ENCODE peak calls at places on chromosomes 5 and 9, in eight cellular contexts. One of them, this sample, is unnamed.

GRCh38 chr9:91676042-91676441 is 252.4 kb upstream of the NFIL3 start:
- DNase-seq in H1: no peak
- DNase-seq in IMR-90: no peak
- DNase-seq in mammary epithelial cell: peak
- DNase-seq in PC-3: peak
- DNase-seq in neural progenitor cell: no peak
- DNase-seq in endodermal cell: no peak
- DNase-seq in HepG2: peak
- DNase-seq in this sample: no peak

GRCh38 chr5:168314735-168315411 is 23.4 kb downstream of the WWC1 start:
- DNase-seq in H1: no peak
- DNase-seq in IMR-90: peak
- DNase-seq in mammary epithelial cell: peak
- DNase-seq in PC-3: peak
- DNase-seq in neural progenitor cell: no peak
- DNase-seq in endodermal cell: peak
- DNase-seq in HepG2: peak
- DNase-seq in this sample: peak

GRCh38 chr9:98806394-98807069 is 938 bp upstream of the GALNT12 start:
- DNase-seq in H1: no peak
- DNase-seq in IMR-90: peak
- DNase-seq in mammary epithelial cell: no peak
- DNase-seq in PC-3: peak
- DNase-seq in neural progenitor cell: no peak
- DNase-seq in endodermal cell: no peak
- DNase-seq in HepG2: no peak
- DNase-seq in this sample: peak

GRCh38 chr5:148005788-148006520 is 57.8 kb upstream of the SPINK5 start:
- DNase-seq in H1: peak
- DNase-seq in IMR-90: peak
- DNase-seq in mammary epithelial cell: no peak
- DNase-seq in PC-3: peak
- DNase-seq in neural progenitor cell: peak
- DNase-seq in endodermal cell: peak
- DNase-seq in HepG2: peak
- DNase-seq in this sample: no peak

GRCh38 chr9:109035684-109036423 is 22.6 kb upstream of the CTNNAL1 start:
- DNase-seq in H1: no peak
- DNase-seq in IMR-90: peak
- DNase-seq in mammary epithelial cell: peak
- DNase-seq in PC-3: peak
- DNase-seq in neural progenitor cell: no peak
- DNase-seq in endodermal cell: no peak
- DNase-seq in HepG2: peak
- DNase-seq in this sample: peak

GRCh38 chr9:130779153-130779855 is 55.8 kb upstream of the ABL1 start:
- DNase-seq in H1: no peak
- DNase-seq in IMR-90: peak
- DNase-seq in mammary epithelial cell: no peak
- DNase-seq in PC-3: no peak
- DNase-seq in neural progenitor cell: no peak
- DNase-seq in endodermal cell: no peak
- DNase-seq in HepG2: no peak
- DNase-seq in this sample: peak

GRCh38 chr5:1322955-1323802 is 21.7 kb downstream of the CLPTM1L start:
- DNase-seq in H1: no peak
- DNase-seq in IMR-90: no peak
- DNase-seq in mammary epithelial cell: no peak
- DNase-seq in PC-3: no peak
- DNase-seq in neural progenitor cell: no peak
- DNase-seq in endodermal cell: peak
- DNase-seq in HepG2: no peak
- DNase-seq in this sample: no peak

GRCh38 chr5:89042746-89043145 is 159.8 kb upstream of the MEF2C start:
- DNase-seq in H1: no peak
- DNase-seq in IMR-90: no peak
- DNase-seq in mammary epithelial cell: no peak
- DNase-seq in PC-3: no peak
- DNase-seq in neural progenitor cell: no peak
- DNase-seq in endodermal cell: no peak
- DNase-seq in HepG2: no peak
- DNase-seq in this sample: no peak

GRCh38 chr5:52693279-52693678 is 94.4 kb upstream of the ITGA1 start:
- DNase-seq in H1: no peak
- DNase-seq in IMR-90: peak
- DNase-seq in mammary epithelial cell: peak
- DNase-seq in PC-3: peak
- DNase-seq in neural progenitor cell: peak
- DNase-seq in endodermal cell: peak
- DNase-seq in HepG2: peak
- DNase-seq in this sample: peak

GRCh38 chr5:127723571-127723970 is 20.4 kb downstream of the CCDC192 start:
- DNase-seq in H1: no peak
- DNase-seq in IMR-90: no peak
- DNase-seq in mammary epithelial cell: no peak
- DNase-seq in PC-3: peak
- DNase-seq in neural progenitor cell: no peak
- DNase-seq in endodermal cell: no peak
- DNase-seq in HepG2: no peak
- DNase-seq in this sample: peak

GRCh38 chr5:178630475-178630930 is 3.7 kb upstream of the CLK4 start:
- DNase-seq in H1: no peak
- DNase-seq in IMR-90: peak
- DNase-seq in mammary epithelial cell: peak
- DNase-seq in PC-3: peak
- DNase-seq in neural progenitor cell: no peak
- DNase-seq in endodermal cell: no peak
- DNase-seq in HepG2: peak
- DNase-seq in this sample: peak

GRCh38 chr5:73391441-73391871 is 57.1 kb downstream of the FOXD1 start:
- DNase-seq in H1: no peak
- DNase-seq in IMR-90: peak
- DNase-seq in mammary epithelial cell: no peak
- DNase-seq in PC-3: no peak
- DNase-seq in neural progenitor cell: no peak
- DNase-seq in endodermal cell: no peak
- DNase-seq in HepG2: no peak
- DNase-seq in this sample: no peak

GRCh38 chr5:97355775-97356174 is 172.7 kb upstream of the RIOK2 start:
- DNase-seq in H1: no peak
- DNase-seq in IMR-90: no peak
- DNase-seq in mammary epithelial cell: no peak
- DNase-seq in PC-3: no peak
- DNase-seq in neural progenitor cell: no peak
- DNase-seq in endodermal cell: no peak
- DNase-seq in HepG2: no peak
- DNase-seq in this sample: no peak

GRCh38 chr9:108142504-108143201 is 653.1 kb upstream of the KLF4 start:
- DNase-seq in H1: peak
- DNase-seq in IMR-90: peak
- DNase-seq in mammary epithelial cell: no peak
- DNase-seq in PC-3: no peak
- DNase-seq in neural progenitor cell: peak
- DNase-seq in endodermal cell: peak
- DNase-seq in HepG2: no peak
- DNase-seq in this sample: peak

GRCh38 chr5:146813748-146814147 is 64.8 kb downstream of the PPP2R2B start:
- DNase-seq in H1: peak
- DNase-seq in IMR-90: no peak
- DNase-seq in mammary epithelial cell: no peak
- DNase-seq in PC-3: no peak
- DNase-seq in neural progenitor cell: no peak
- DNase-seq in endodermal cell: no peak
- DNase-seq in HepG2: no peak
- DNase-seq in this sample: no peak

GRCh38 chr5:109721741-109722140 is 32.0 kb downstream of the MAN2A1 start:
- DNase-seq in H1: no peak
- DNase-seq in IMR-90: no peak
- DNase-seq in mammary epithelial cell: no peak
- DNase-seq in PC-3: no peak
- DNase-seq in neural progenitor cell: no peak
- DNase-seq in endodermal cell: no peak
- DNase-seq in HepG2: no peak
- DNase-seq in this sample: no peak

GRCh38 chr5:76207122-76207521 is 123.9 kb downstream of the SV2C start:
- DNase-seq in H1: no peak
- DNase-seq in IMR-90: no peak
- DNase-seq in mammary epithelial cell: no peak
- DNase-seq in PC-3: no peak
- DNase-seq in neural progenitor cell: no peak
- DNase-seq in endodermal cell: no peak
- DNase-seq in HepG2: no peak
- DNase-seq in this sample: no peak

GRCh38 chr9:126700903-126701819 is 87.4 kb downstream of the LMX1B start:
- DNase-seq in H1: no peak
- DNase-seq in IMR-90: no peak
- DNase-seq in mammary epithelial cell: no peak
- DNase-seq in PC-3: no peak
- DNase-seq in neural progenitor cell: peak
- DNase-seq in endodermal cell: peak
- DNase-seq in HepG2: no peak
- DNase-seq in this sample: no peak

GRCh38 chr5:108386345-108387061 is 4.6 kb upstream of the FBXL17 start:
- DNase-seq in H1: no peak
- DNase-seq in IMR-90: peak
- DNase-seq in mammary epithelial cell: no peak
- DNase-seq in PC-3: peak
- DNase-seq in neural progenitor cell: no peak
- DNase-seq in endodermal cell: no peak
- DNase-seq in HepG2: peak
- DNase-seq in this sample: peak

GRCh38 chr5:74594172-74595040 is 46.1 kb downstream of the ENC1 start:
- DNase-seq in H1: no peak
- DNase-seq in IMR-90: peak
- DNase-seq in mammary epithelial cell: no peak
- DNase-seq in PC-3: no peak
- DNase-seq in neural progenitor cell: no peak
- DNase-seq in endodermal cell: no peak
- DNase-seq in HepG2: no peak
- DNase-seq in this sample: no peak

DNA sequence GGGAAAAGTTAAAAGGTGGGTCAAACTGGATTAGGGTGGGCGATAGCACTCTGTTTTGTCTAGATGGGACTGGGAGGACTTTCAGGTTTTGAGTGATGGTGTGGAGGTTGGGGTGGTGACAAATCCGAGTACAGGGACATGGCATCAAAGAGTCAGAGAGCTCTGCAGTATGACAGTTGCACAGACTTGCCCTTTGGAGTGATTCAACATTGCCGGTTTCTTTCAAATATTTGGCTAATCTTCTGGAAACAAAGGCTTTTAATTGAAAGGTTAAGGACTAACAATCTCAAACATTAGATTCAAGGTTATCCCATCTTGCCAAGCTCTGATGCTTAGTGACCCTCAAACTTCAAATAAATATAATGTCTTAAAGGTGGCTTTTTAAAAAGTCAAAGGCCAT is 11.8 kb downstream of the DAB2 start:
- DNase-seq in H1: no peak
- DNase-seq in IMR-90: no peak
- DNase-seq in mammary epithelial cell: peak
- DNase-seq in PC-3: no peak
- DNase-seq in neural progenitor cell: no peak
- DNase-seq in endodermal cell: no peak
- DNase-seq in HepG2: peak
- DNase-seq in this sample: no peak
- H3K9ac ChIP-seq in H1: no peak
- H3K9ac ChIP-seq in IMR-90: peak
- H3K9ac ChIP-seq in mammary epithelial cell: no peak
- H3K9ac ChIP-seq in PC-3: no peak
- H3K9ac ChIP-seq in neural progenitor cell: no peak
- H3K9ac ChIP-seq in endodermal cell: no peak
- H3K9ac ChIP-seq in HepG2: no peak
- H3K9ac ChIP-seq in this sample: no peak

GRCh38 chr5:180208435-180209081 is 453 bp downstream of the RASGEF1C start:
- DNase-seq in H1: peak
- DNase-seq in IMR-90: no peak
- DNase-seq in mammary epithelial cell: no peak
- DNase-seq in PC-3: peak
- DNase-seq in neural progenitor cell: peak
- DNase-seq in endodermal cell: peak
- DNase-seq in HepG2: no peak
- DNase-seq in this sample: no peak
- TF ChIP-seq CTCF in H1: no peak
- TF ChIP-seq CTCF in IMR-90: no peak
- TF ChIP-seq CTCF in mammary epithelial cell: peak
- TF ChIP-seq CTCF in PC-3: no peak
- TF ChIP-seq CTCF in neural progenitor cell: no peak
- TF ChIP-seq CTCF in endodermal cell: peak
- TF ChIP-seq CTCF in HepG2: no peak
- TF ChIP-seq CTCF in this sample: peak

DNA sequence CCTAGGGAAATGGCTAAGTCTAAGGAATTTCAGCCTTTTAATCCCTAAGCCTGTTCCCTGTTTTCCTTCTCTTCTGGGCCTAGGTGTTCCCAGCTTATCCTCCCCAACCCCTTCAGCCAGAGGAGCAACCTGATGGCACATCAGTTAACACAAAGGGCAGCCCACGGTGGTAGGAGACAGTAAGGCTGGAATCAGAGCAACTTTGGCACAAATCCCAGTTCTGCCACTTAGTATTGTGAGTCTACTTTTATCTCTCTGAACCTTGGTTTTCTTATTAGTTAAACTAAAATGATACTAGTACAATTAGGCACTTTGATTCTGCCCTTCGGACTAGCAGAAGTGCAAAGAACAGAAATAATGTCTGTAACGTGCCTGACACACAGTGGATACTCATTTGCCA is 246.8 kb downstream of the SAXO1 start:
- DNase-seq in H1: no peak
- DNase-seq in IMR-90: no peak
- DNase-seq in mammary epithelial cell: no peak
- DNase-seq in PC-3: no peak
- DNase-seq in neural progenitor cell: no peak
- DNase-seq in endodermal cell: no peak
- DNase-seq in HepG2: no peak
- DNase-seq in this sample: no peak
- H3K27ac ChIP-seq in H1: no peak
- H3K27ac ChIP-seq in IMR-90: no peak
- H3K27ac ChIP-seq in mammary epithelial cell: no peak
- H3K27ac ChIP-seq in PC-3: no peak
- H3K27ac ChIP-seq in neural progenitor cell: no peak
- H3K27ac ChIP-seq in endodermal cell: no peak
- H3K27ac ChIP-seq in HepG2: no peak
- H3K27ac ChIP-seq in this sample: no peak

DNA sequence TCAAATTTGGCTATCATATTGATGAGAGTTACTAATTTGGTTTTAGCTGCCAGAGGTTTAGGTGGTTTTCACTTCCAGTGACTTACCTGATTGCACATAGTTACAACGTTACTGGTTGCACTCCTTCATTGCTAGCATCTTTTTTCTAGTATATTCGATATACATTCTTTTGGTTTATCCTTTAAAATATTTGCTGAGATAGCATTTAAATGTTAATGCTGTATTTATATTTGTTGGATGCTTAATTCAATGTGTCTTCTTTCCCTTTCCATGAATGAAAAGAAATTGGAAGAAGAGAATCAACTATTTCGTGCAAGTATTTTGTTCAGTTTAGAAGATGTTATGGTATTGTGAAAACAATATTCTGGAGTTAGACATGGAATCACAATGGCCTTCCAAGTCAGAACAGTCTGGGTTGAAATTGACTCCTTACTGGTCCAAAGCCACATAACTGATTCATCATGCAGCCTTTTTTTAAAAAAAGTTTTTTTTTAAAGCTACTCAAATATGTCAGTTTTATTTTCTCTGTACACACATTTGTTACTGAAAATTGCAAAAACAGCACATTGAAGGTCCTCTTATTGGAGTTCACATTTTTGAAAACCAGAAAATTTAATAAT is 2.2 kb downstream of the SPIN1 start:
- DNase-seq in H1: no peak
- DNase-seq in IMR-90: peak
- DNase-seq in mammary epithelial cell: no peak
- DNase-seq in PC-3: no peak
- DNase-seq in neural progenitor cell: no peak
- DNase-seq in endodermal cell: no peak
- DNase-seq in HepG2: no peak
- DNase-seq in this sample: peak
- H3K9ac ChIP-seq in H1: no peak
- H3K9ac ChIP-seq in IMR-90: peak
- H3K9ac ChIP-seq in mammary epithelial cell: no peak
- H3K9ac ChIP-seq in PC-3: no peak
- H3K9ac ChIP-seq in neural progenitor cell: no peak
- H3K9ac ChIP-seq in endodermal cell: no peak
- H3K9ac ChIP-seq in HepG2: no peak
- H3K9ac ChIP-seq in this sample: no peak

This sample was measured in fibroblast of lung.